ENCODE peak calls at places on chromosomes 16 and 17, in nine cellular contexts. D, P, C, F, B, N, A, H and M are unnamed samples.

GRCh38 chr17:65519471-65519870 is 42.0 kb downstream of the AXIN2 start:
- DNase-seq in D (no peak), P (no peak), C (no peak), F (no peak), B (no peak), N (no peak), A (no peak), H (no peak), M (no peak)

GRCh38 chr17:78355045-78355641 is 4.7 kb downstream of the SOCS3 start:
- DNase-seq in D (no peak), P (no peak), C (no peak), F (peak), B (no peak), N (no peak), A (no peak), H (no peak), M (no peak)

GRCh38 chr16:58086381-58087208 is 42.6 kb downstream of the CFAP20 start:
- DNase-seq in D (no peak), P (no peak), C (no peak), F (no peak), B (no peak), N (no peak), A (no peak), H (no peak), M (no peak)

GRCh38 chr16:15861996-15862395 is 5.2 kb upstream of the MYH11 start:
- DNase-seq in D (no peak), P (no peak), C (no peak), F (no peak), B (no peak), N (no peak), A (no peak), H (no peak), M (no peak)

GRCh38 chr17:60577147-60577925 is 22.7 kb upstream of the PPM1D start:
- DNase-seq in D (no peak), P (peak), C (no peak), F (no peak), B (no peak), N (peak), A (no peak), H (no peak), M (peak)

GRCh38 chr17:48592097-48592496 is 1.5 kb downstream of the HOXB5 start:
- DNase-seq in D (no peak), P (no peak), C (no peak), F (no peak), B (no peak), N (no peak), A (no peak), H (no peak), M (no peak)

GRCh38 chr16:89052824-89053724 is 40.6 kb upstream of the ACSF3 start:
- DNase-seq in D (no peak), P (no peak), C (no peak), F (no peak), B (no peak), N (no peak), A (no peak), H (no peak), M (peak)

GRCh38 chr16:53370827-53371226 is 63.4 kb upstream of the RBL2 start:
- DNase-seq in D (no peak), P (no peak), C (no peak), F (no peak), B (no peak), N (no peak), A (no peak), H (no peak), M (no peak)

GRCh38 chr17:49618112-49618611 is 42.5 kb downstream of the NXPH3 start:
- DNase-seq in D (no peak), P (no peak), C (no peak), F (no peak), B (no peak), N (peak), A (no peak), H (no peak), M (no peak)

GRCh38 chr16:6864244-6864643 is 468.4 kb upstream of the RBFOX1 start:
- DNase-seq in D (no peak), P (no peak), C (no peak), F (no peak), B (no peak), N (no peak), A (no peak), H (no peak), M (no peak)

GRCh38 chr17:59893617-59894100 is 738 bp downstream of the RPS6KB1 start:
- DNase-seq in D (peak), P (peak), C (no peak), F (no peak), B (no peak), N (peak), A (peak), H (no peak), M (peak)

GRCh38 chr17:35536664-35537160 is 766 bp downstream of the SLFN12L start:
- DNase-seq in D (no peak), P (no peak), C (no peak), F (peak), B (no peak), N (no peak), A (no peak), H (no peak), M (no peak)

GRCh38 chr17:13346996-13347762 is 254.6 kb downstream of the HS3ST3A1 start:
- DNase-seq in D (no peak), P (peak), C (no peak), F (no peak), B (no peak), N (peak), A (no peak), H (no peak), M (no peak)

GRCh38 chr16:15671530-15672117 is 21.6 kb downstream of the NDE1 start:
- DNase-seq in D (no peak), P (no peak), C (no peak), F (no peak), B (no peak), N (no peak), A (no peak), H (no peak), M (no peak)

GRCh38 chr16:65200374-65200773 is 78.5 kb upstream of the CDH11 start:
- DNase-seq in D (no peak), P (no peak), C (no peak), F (no peak), B (no peak), N (no peak), A (no peak), H (no peak), M (no peak)

GRCh38 chr16:56637814-56638750 is at the start of gene MT1A:
- DNase-seq in D (no peak), P (peak), C (no peak), F (no peak), B (peak), N (peak), A (no peak), H (peak), M (peak)

GRCh38 chr17:72614476-72614870 is 478.0 kb downstream of the SLC39A11 start:
- DNase-seq in D (no peak), P (no peak), C (no peak), F (no peak), B (no peak), N (no peak), A (no peak), H (no peak), M (no peak)

GRCh38 chr16:48384982-48385271 is 286 bp downstream of the SIAH1 start:
- DNase-seq in D (no peak), P (peak), C (no peak), F (no peak), B (peak), N (no peak), A (no peak), H (no peak), M (no peak)

GRCh38 chr17:5642752-5643151 is 58.4 kb upstream of the NLRP1 start:
- DNase-seq in D (no peak), P (no peak), C (no peak), F (no peak), B (no peak), N (no peak), A (no peak), H (no peak), M (no peak)

GRCh38 chr16:67395458-67396158 is 2.3 kb upstream of the TPPP3 start:
- DNase-seq in D (no peak), P (no peak), C (no peak), F (no peak), B (no peak), N (peak), A (no peak), H (peak), M (peak)

GRCh38 chr17:21302711-21303425 is 18.4 kb downstream of the MAP2K3 start:
- DNase-seq in D (no peak), P (no peak), C (no peak), F (no peak), B (no peak), N (no peak), A (no peak), H (peak), M (no peak)

GRCh38 chr17:10177921-10178788 is 20.3 kb downstream of the GAS7 start:
- DNase-seq in D (no peak), P (peak), C (no peak), F (no peak), B (no peak), N (no peak), A (no peak), H (no peak), M (no peak)

GRCh38 chr16:7239547-7239946 is 93.1 kb upstream of the RBFOX1 start:
- DNase-seq in D (no peak), P (no peak), C (no peak), F (no peak), B (no peak), N (no peak), A (no peak), H (no peak), M (no peak)

GRCh38 chr16:1760911-1761310 is 10.4 kb downstream of the NME3 start:
- DNase-seq in D (no peak), P (no peak), C (no peak), F (no peak), B (no peak), N (no peak), A (no peak), H (no peak), M (no peak)

GRCh38 chr17:60142872-60143499 is 6.8 kb upstream of the CA4 start:
- DNase-seq in D (peak), P (peak), C (peak), F (peak), B (peak), N (peak), A (peak), H (peak), M (peak)

GRCh38 chr16:19843371-19843770 is 41.3 kb downstream of the GPRC5B start:
- DNase-seq in D (no peak), P (no peak), C (no peak), F (no peak), B (no peak), N (peak), A (no peak), H (no peak), M (no peak)

GRCh38 chr16:3459401-3460090 is 16.1 kb downstream of the NAA60 start:
- DNase-seq in D (no peak), P (no peak), C (no peak), F (peak), B (no peak), N (peak), A (no peak), H (no peak), M (no peak)

GRCh38 chr17:50299776-50300175 is 25.5 kb downstream of the TMEM92 start:
- DNase-seq in D (no peak), P (no peak), C (no peak), F (no peak), B (no peak), N (no peak), A (no peak), H (no peak), M (no peak)